ENCODE peak calls at places on chromosomes 1 and 21, in four cellular contexts. N is left ventricle myocardium superior, U is NCI-H510A treated with DMSO at 0.1 percent for 48 hours, Q is ovary. C is an unnamed sample.

GRCh38 chr1:78649628-78650027 is at the start of gene IFI44:
- DNase-seq in U (peak; percentile 50), Q (peak; percentile 85), N (peak; percentile 83), C (peak; percentile 75)

GRCh38 chr1:181998858-181999257 is 62.7 kb downstream of the ZNF648 start:
- DNase-seq in U (no peak), Q (no peak), N (no peak), C (no peak)

GRCh38 chr1:237556911-237557310 is 333.8 kb downstream of the ZP4 start:
- DNase-seq in N (no peak), U (no peak), Q (no peak), C (no peak)

GRCh38 chr1:160178731-160179130 is 11.6 kb upstream of the CASQ1 start:
- DNase-seq in N (no peak), U (no peak), Q (no peak), C (no peak)

GRCh38 chr1:225508538-225509375 is 80.9 kb upstream of the LBR start:
- DNase-seq in Q (no peak), N (no peak), U (peak; percentile 79), C (peak; percentile 97)

GRCh38 chr1:79549191-79549590 is 542.7 kb upstream of the ADGRL4 start:
- DNase-seq in U (no peak), N (no peak), Q (no peak), C (no peak)

GRCh38 chr1:67824771-67825170 is 8.5 kb downstream of the GNG12 start:
- DNase-seq in N (no peak), U (no peak), Q (no peak), C (no peak)

GRCh38 chr1:223726380-223727001 is 14.2 kb downstream of the CAPN2 start:
- DNase-seq in N (peak; percentile 79), U (no peak), Q (peak; percentile 78), C (peak; percentile 94)

GRCh38 chr1:91736999-91737615 is 148.8 kb downstream of the TGFBR3 start:
- DNase-seq in U (no peak), Q (no peak), N (peak; percentile 32), C (peak; percentile 91)

GRCh38 chr1:227429447-227430359 is 111.4 kb upstream of the CDC42BPA start:
- DNase-seq in U (peak; percentile 28), N (no peak), Q (no peak), C (peak; percentile 25)

GRCh38 chr1:78096976-78097375 is 51.2 kb downstream of the GIPC2 start:
- DNase-seq in U (no peak), N (no peak), Q (no peak), C (no peak)

GRCh38 chr1:156070523-156070922 is 9.6 kb downstream of the RAB25 start:
- DNase-seq in Q (no peak), N (no peak), U (no peak), C (no peak)

GRCh38 chr21:37712204-37712934 is 203.9 kb downstream of the KCNJ6 start:
- DNase-seq in Q (peak; percentile 42), U (peak; percentile 79), N (peak; percentile 77), C (peak; percentile 74)

GRCh38 chr1:178513278-178513983 is 522 bp downstream of the TEX35 start:
- DNase-seq in U (no peak), Q (peak; percentile 48), N (peak; percentile 74), C (peak; percentile 27)

C was measured in epithelial cell of esophagus.